ENCODE peak calls at places on chromosomes 5 and 9, in nine cellular contexts. One of them, this sample, is unnamed.

GRCh38 chr5:84602371-84602771 is 217.7 kb upstream of the EDIL3 start:
- DNase-seq in A549: no peak
- DNase-seq in body of pancreas: no peak
- DNase-seq in tibial artery: no peak
- DNase-seq in left ventricle myocardium inferior: no peak
- DNase-seq in dorsolateral prefrontal cortex: no peak
- DNase-seq in omental fat pad: no peak
- DNase-seq in cardiac muscle cell: no peak
- DNase-seq in tibial nerve: no peak
- DNase-seq in this sample: no peak

GRCh38 chr9:92506184-92506857 is 24.0 kb upstream of the ASPN start:
- DNase-seq in A549: peak
- DNase-seq in body of pancreas: no peak
- DNase-seq in tibial artery: peak
- DNase-seq in left ventricle myocardium inferior: no peak
- DNase-seq in dorsolateral prefrontal cortex: no peak
- DNase-seq in omental fat pad: peak
- DNase-seq in cardiac muscle cell: peak
- DNase-seq in tibial nerve: no peak
- DNase-seq in this sample: no peak

GRCh38 chr5:134567651-134568338 is 42.3 kb downstream of the JADE2 start:
- DNase-seq in A549: peak
- DNase-seq in body of pancreas: no peak
- DNase-seq in tibial artery: peak
- DNase-seq in left ventricle myocardium inferior: no peak
- DNase-seq in dorsolateral prefrontal cortex: no peak
- DNase-seq in omental fat pad: no peak
- DNase-seq in cardiac muscle cell: peak
- DNase-seq in tibial nerve: no peak
- DNase-seq in this sample: no peak

GRCh38 chr5:59673438-59674058 is 220.0 kb downstream of the PDE4D start:
- DNase-seq in A549: peak
- DNase-seq in body of pancreas: no peak
- DNase-seq in tibial artery: no peak
- DNase-seq in left ventricle myocardium inferior: no peak
- DNase-seq in dorsolateral prefrontal cortex: no peak
- DNase-seq in omental fat pad: no peak
- DNase-seq in cardiac muscle cell: peak
- DNase-seq in tibial nerve: no peak
- DNase-seq in this sample: no peak

GRCh38 chr9:16687678-16688369 is 182.6 kb downstream of the BNC2 start:
- DNase-seq in A549: no peak
- DNase-seq in body of pancreas: no peak
- DNase-seq in tibial artery: no peak
- DNase-seq in left ventricle myocardium inferior: no peak
- DNase-seq in dorsolateral prefrontal cortex: no peak
- DNase-seq in omental fat pad: no peak
- DNase-seq in cardiac muscle cell: peak
- DNase-seq in tibial nerve: no peak
- DNase-seq in this sample: no peak

GRCh38 chr5:152264656-152265055 is 140.4 kb downstream of the NMUR2 start:
- DNase-seq in A549: no peak
- DNase-seq in body of pancreas: peak
- DNase-seq in tibial artery: no peak
- DNase-seq in left ventricle myocardium inferior: no peak
- DNase-seq in dorsolateral prefrontal cortex: no peak
- DNase-seq in omental fat pad: no peak
- DNase-seq in cardiac muscle cell: no peak
- DNase-seq in tibial nerve: no peak
- DNase-seq in this sample: no peak

GRCh38 chr5:171806976-171807823 is 21.6 kb downstream of the SMIM23 start:
- DNase-seq in A549: no peak
- DNase-seq in body of pancreas: no peak
- DNase-seq in tibial artery: no peak
- DNase-seq in left ventricle myocardium inferior: no peak
- DNase-seq in dorsolateral prefrontal cortex: no peak
- DNase-seq in omental fat pad: no peak
- DNase-seq in cardiac muscle cell: no peak
- DNase-seq in tibial nerve: no peak
- DNase-seq in this sample: no peak

GRCh38 chr5:116084891-116085715 is at the start of gene COMMD10:
- DNase-seq in A549: peak
- DNase-seq in body of pancreas: peak
- DNase-seq in tibial artery: peak
- DNase-seq in left ventricle myocardium inferior: peak
- DNase-seq in dorsolateral prefrontal cortex: peak
- DNase-seq in omental fat pad: peak
- DNase-seq in cardiac muscle cell: peak
- DNase-seq in tibial nerve: peak
- DNase-seq in this sample: peak

GRCh38 chr9:109297899-109298298 is 23.0 kb downstream of the EPB41L4B start:
- DNase-seq in A549: peak
- DNase-seq in body of pancreas: no peak
- DNase-seq in tibial artery: no peak
- DNase-seq in left ventricle myocardium inferior: no peak
- DNase-seq in dorsolateral prefrontal cortex: no peak
- DNase-seq in omental fat pad: no peak
- DNase-seq in cardiac muscle cell: peak
- DNase-seq in tibial nerve: no peak
- DNase-seq in this sample: no peak

GRCh38 chr5:54309237-54309636 is 1.1 kb downstream of the ARL15 start:
- DNase-seq in A549: no peak
- DNase-seq in body of pancreas: no peak
- DNase-seq in tibial artery: no peak
- DNase-seq in left ventricle myocardium inferior: no peak
- DNase-seq in dorsolateral prefrontal cortex: peak
- DNase-seq in omental fat pad: no peak
- DNase-seq in cardiac muscle cell: peak
- DNase-seq in tibial nerve: no peak
- DNase-seq in this sample: no peak

GRCh38 chr5:43042176-43042625 is 2.1 kb upstream of the ANXA2R start:
- DNase-seq in A549: peak
- DNase-seq in body of pancreas: peak
- DNase-seq in tibial artery: peak
- DNase-seq in left ventricle myocardium inferior: peak
- DNase-seq in dorsolateral prefrontal cortex: peak
- DNase-seq in omental fat pad: no peak
- DNase-seq in cardiac muscle cell: peak
- DNase-seq in tibial nerve: peak
- DNase-seq in this sample: no peak
- TF ChIP-seq CTCF in A549: peak
- TF ChIP-seq CTCF in body of pancreas: no peak
- TF ChIP-seq CTCF in tibial artery: peak
- TF ChIP-seq CTCF in left ventricle myocardium inferior: peak
- TF ChIP-seq CTCF in dorsolateral prefrontal cortex: no peak
- TF ChIP-seq CTCF in omental fat pad: no peak
- TF ChIP-seq CTCF in cardiac muscle cell: peak
- TF ChIP-seq CTCF in tibial nerve: no peak
- TF ChIP-seq CTCF in this sample: peak

GRCh38 chr9:17789316-17789715 is 210.4 kb downstream of the SH3GL2 start:
- DNase-seq in A549: no peak
- DNase-seq in body of pancreas: no peak
- DNase-seq in tibial artery: no peak
- DNase-seq in left ventricle myocardium inferior: no peak
- DNase-seq in dorsolateral prefrontal cortex: no peak
- DNase-seq in omental fat pad: no peak
- DNase-seq in cardiac muscle cell: no peak
- DNase-seq in tibial nerve: no peak
- DNase-seq in this sample: no peak

GRCh38 chr9:17795708-17796107 is 216.8 kb downstream of the SH3GL2 start:
- DNase-seq in A549: no peak
- DNase-seq in body of pancreas: no peak
- DNase-seq in tibial artery: no peak
- DNase-seq in left ventricle myocardium inferior: no peak
- DNase-seq in dorsolateral prefrontal cortex: no peak
- DNase-seq in omental fat pad: no peak
- DNase-seq in cardiac muscle cell: no peak
- DNase-seq in tibial nerve: no peak
- DNase-seq in this sample: no peak

GRCh38 chr9:17799383-17799782 is 220.5 kb downstream of the SH3GL2 start:
- DNase-seq in A549: no peak
- DNase-seq in body of pancreas: no peak
- DNase-seq in tibial artery: no peak
- DNase-seq in left ventricle myocardium inferior: no peak
- DNase-seq in dorsolateral prefrontal cortex: no peak
- DNase-seq in omental fat pad: no peak
- DNase-seq in cardiac muscle cell: peak
- DNase-seq in tibial nerve: no peak
- DNase-seq in this sample: no peak

DNA sequence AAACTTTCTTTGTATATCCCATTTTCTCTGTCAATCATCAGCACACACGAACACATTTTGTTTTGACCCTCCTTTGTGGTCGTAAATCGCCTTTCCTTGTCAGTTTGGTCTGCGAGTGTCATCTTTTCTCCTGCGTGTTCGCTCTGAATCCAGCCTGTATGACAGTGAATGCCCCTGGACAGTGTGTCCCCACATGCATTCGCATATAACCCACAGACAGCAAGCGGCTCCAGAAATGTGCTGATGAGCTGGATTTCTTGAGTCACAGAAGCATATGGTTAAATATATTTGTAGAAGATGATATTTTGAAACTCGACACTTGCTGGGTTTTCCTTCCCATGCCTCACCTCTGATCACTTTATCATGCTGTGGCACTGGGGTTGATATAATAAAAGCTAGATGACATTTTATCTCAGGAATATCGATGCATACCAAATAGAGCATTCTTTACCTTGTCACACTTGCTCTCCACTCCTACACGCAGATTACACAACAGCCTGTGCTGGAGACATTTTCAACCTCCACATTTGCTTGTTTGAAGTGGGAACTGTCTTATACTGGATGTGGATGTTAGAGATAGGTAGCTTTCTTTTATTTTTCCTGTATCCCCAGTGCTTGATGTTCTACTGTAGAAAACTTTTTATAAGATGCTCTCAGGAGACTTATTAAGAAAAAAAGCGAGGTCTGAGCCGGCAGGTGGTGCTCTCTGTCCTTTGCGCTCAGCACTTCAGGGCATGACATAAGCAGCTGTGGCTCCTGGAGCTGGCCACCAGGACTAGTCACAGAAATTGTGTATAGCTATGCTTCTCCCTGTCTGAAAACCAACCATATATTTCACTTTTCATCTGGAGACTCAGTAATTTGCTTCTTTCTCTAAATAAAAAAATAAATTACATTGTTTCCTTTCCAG is 215.1 kb downstream of the SH3GL2 start:
- DNase-seq in A549: peak
- DNase-seq in body of pancreas: peak
- DNase-seq in tibial artery: no peak
- DNase-seq in left ventricle myocardium inferior: no peak
- DNase-seq in dorsolateral prefrontal cortex: no peak
- DNase-seq in omental fat pad: no peak
- DNase-seq in cardiac muscle cell: peak
- DNase-seq in tibial nerve: no peak
- DNase-seq in this sample: no peak
- TF ChIP-seq CTCF in A549: peak
- TF ChIP-seq CTCF in body of pancreas: peak
- TF ChIP-seq CTCF in tibial artery: no peak
- TF ChIP-seq CTCF in left ventricle myocardium inferior: no peak
- TF ChIP-seq CTCF in dorsolateral prefrontal cortex: no peak
- TF ChIP-seq CTCF in omental fat pad: no peak
- TF ChIP-seq CTCF in cardiac muscle cell: peak
- TF ChIP-seq CTCF in tibial nerve: no peak
- TF ChIP-seq CTCF in this sample: peak

GRCh38 chr5:132479812-132480441 is 10.6 kb downstream of the IRF1 start:
- DNase-seq in A549: no peak
- DNase-seq in body of pancreas: no peak
- DNase-seq in tibial artery: no peak
- DNase-seq in left ventricle myocardium inferior: no peak
- DNase-seq in dorsolateral prefrontal cortex: no peak
- DNase-seq in omental fat pad: no peak
- DNase-seq in cardiac muscle cell: no peak
- DNase-seq in tibial nerve: no peak
- DNase-seq in this sample: no peak
- TF ChIP-seq CTCF in A549: no peak
- TF ChIP-seq CTCF in body of pancreas: no peak
- TF ChIP-seq CTCF in tibial artery: no peak
- TF ChIP-seq CTCF in left ventricle myocardium inferior: no peak
- TF ChIP-seq CTCF in dorsolateral prefrontal cortex: no peak
- TF ChIP-seq CTCF in omental fat pad: no peak
- TF ChIP-seq CTCF in cardiac muscle cell: no peak
- TF ChIP-seq CTCF in tibial nerve: no peak
- TF ChIP-seq CTCF in this sample: no peak

GRCh38 chr9:131296906-131297500 is 7.5 kb downstream of the PLPP7 start:
- DNase-seq in A549: no peak
- DNase-seq in body of pancreas: no peak
- DNase-seq in tibial artery: no peak
- DNase-seq in left ventricle myocardium inferior: no peak
- DNase-seq in dorsolateral prefrontal cortex: no peak
- DNase-seq in omental fat pad: no peak
- DNase-seq in cardiac muscle cell: no peak
- DNase-seq in tibial nerve: no peak
- DNase-seq in this sample: no peak
- TF ChIP-seq CTCF in A549: no peak
- TF ChIP-seq CTCF in body of pancreas: no peak
- TF ChIP-seq CTCF in tibial artery: no peak
- TF ChIP-seq CTCF in left ventricle myocardium inferior: no peak
- TF ChIP-seq CTCF in dorsolateral prefrontal cortex: no peak
- TF ChIP-seq CTCF in omental fat pad: no peak
- TF ChIP-seq CTCF in cardiac muscle cell: no peak
- TF ChIP-seq CTCF in tibial nerve: no peak
- TF ChIP-seq CTCF in this sample: no peak

This sample was measured in progenitor cell of endocrine pancreas.